ENCODE peak calls at places on chromosomes 6 and 20, in nine cellular contexts. Q is nucleus accumbens; V is stimulated activated CD8-positive, alpha-beta memory T cell treated with anti-CD3 and anti-CD28 coated beads, Interleukin-15, amount 100 ng/mL, for 24 hours; P is NCI-H2029; S is activated effector memory CD4-positive, alpha-beta T cell treated with anti-CD3 and anti-CD28 coated beads, Interleukin-2, amount 50 U/mL, for 16 hours; Z is naive B cell; U is T-helper 2 cell; H is sciatic nerve; G is RPMI7951. N is an unnamed sample.
A peak's percentile ranks its signal among the peaks of the same experiment; 100 is the strongest.

GRCh38 chr6:36820700-36821580 is 18.3 kb downstream of the CPNE5 start:
- DNase-seq in P (peak; percentile 47), S (no peak), Q (no peak), G (peak; percentile 73), U (no peak), Z (no peak), V (no peak), H (no peak), N (no peak)

GRCh38 chr6:98498891-98499290 is 335.5 kb upstream of the POU3F2 start:
- DNase-seq in H (no peak), V (no peak), G (no peak), Q (no peak), S (no peak), Z (no peak), U (no peak), P (no peak), N (no peak)

GRCh38 chr6:118980063-118980462 is 45.1 kb upstream of the MCM9 start:
- DNase-seq in Q (no peak), V (no peak), U (no peak), P (no peak), Z (no peak), G (peak; percentile 9), S (no peak), H (peak; percentile 67), N (peak; percentile 38)

GRCh38 chr20:61900376-61901293 is 165.0 kb downstream of the TAF4 start:
- DNase-seq in Z (no peak), U (no peak), V (no peak), Q (no peak), G (no peak), P (no peak), S (no peak), H (no peak), N (no peak)

GRCh38 chr20:24296477-24297380 is 172.7 kb upstream of the SYNDIG1 start:
- DNase-seq in H (no peak), P (no peak), U (no peak), G (peak; percentile 76), Q (no peak), V (no peak), S (no peak), Z (no peak), N (no peak)

GRCh38 chr6:140671926-140672325 is 1297.5 kb upstream of the CITED2 start:
- DNase-seq in G (peak; percentile 33), Q (no peak), H (no peak), Z (no peak), V (no peak), S (no peak), P (no peak), U (no peak), N (no peak)

GRCh38 chr6:53803081-53803860 is 8.5 kb downstream of the LRRC1 start:
- DNase-seq in P (no peak), V (no peak), Z (no peak), S (no peak), Q (no peak), G (no peak), H (no peak), U (no peak), N (no peak)

GRCh38 chr20:46199198-46199597 is 81.1 kb downstream of the CD40 start:
- DNase-seq in G (no peak), Z (no peak), U (no peak), S (peak; percentile 71), P (peak; percentile 25), H (peak; percentile 75), Q (no peak), V (no peak), N (no peak)

GRCh38 chr20:36997121-36997520 is 45.6 kb upstream of the SAMHD1 start:
- DNase-seq in H (no peak), G (no peak), V (no peak), P (no peak), Q (no peak), U (no peak), S (no peak), Z (no peak), N (no peak)

GRCh38 chr6:88380083-88380482 is 213.9 kb upstream of the CNR1 start:
- DNase-seq in V (no peak), U (no peak), P (no peak), Z (no peak), H (no peak), G (peak; percentile 90), S (no peak), Q (no peak), N (peak; percentile 68)

GRCh38 chr20:24968278-24968677 is 19.2 kb downstream of the CST7 start:
- DNase-seq in V (no peak), S (no peak), Q (no peak), U (no peak), G (no peak), Z (no peak), P (no peak), H (no peak), N (no peak)

GRCh38 chr20:1820137-1821074 is 74.8 kb upstream of the SIRPA start:
- DNase-seq in P (no peak), Q (no peak), U (no peak), V (no peak), S (peak; percentile 16), H (no peak), G (peak; percentile 70), Z (no peak), N (no peak)

GRCh38 chr6:116113386-116113785 is 12.5 kb downstream of the COL10A1 start:
- DNase-seq in S (no peak), H (no peak), V (no peak), P (no peak), U (no peak), Q (no peak), Z (no peak), G (no peak), N (no peak)

GRCh38 chr6:87968435-87969278 is 79.0 kb upstream of the SPACA1 start:
- DNase-seq in S (no peak), G (no peak), Q (no peak), P (peak; percentile 10), H (no peak), U (no peak), Z (peak; percentile 3), V (no peak), N (peak; percentile 23)

GRCh38 chr20:33653218-33653899 is 8.8 kb upstream of the C20orf144 start:
- DNase-seq in Z (peak; percentile 45), Q (no peak), U (no peak), P (peak; percentile 76), S (no peak), H (no peak), V (no peak), G (peak; percentile 74), N (peak; percentile 62)

GRCh38 chr20:45971675-45972499 is at the start of gene ZNF335:
- DNase-seq in V (peak; percentile 90), Q (peak; percentile 73), H (peak; percentile 96), G (peak; percentile 97), S (peak; percentile 98), Z (peak; percentile 96), U (peak; percentile 94), P (peak; percentile 95), N (peak; percentile 96)

GRCh38 chr6:33815854-33816253 is 12.1 kb upstream of the MLN start:
- DNase-seq in U (no peak), V (no peak), H (no peak), Q (no peak), Z (no peak), G (peak; percentile 42), P (peak; percentile 12), S (no peak), N (no peak)

GRCh38 chr6:149545258-149545753 is 537 bp downstream of the PPIL4 start:
- DNase-seq in U (peak; percentile 67), H (peak; percentile 65), Z (peak; percentile 76), S (peak; percentile 85), Q (no peak), P (no peak), G (peak; percentile 67), V (peak; percentile 1), N (peak; percentile 53)

GRCh38 chr20:31717478-31717946 is 5.2 kb downstream of the BCL2L1 start:
- DNase-seq in Z (peak; percentile 31), Q (no peak), U (peak; percentile 52), P (no peak), S (no peak), V (no peak), H (peak; percentile 25), G (no peak), N (no peak)

GRCh38 chr6:7461416-7461815 is 71.8 kb downstream of the RIOK1 start:
- DNase-seq in P (no peak), S (no peak), V (no peak), H (no peak), U (no peak), Q (no peak), Z (no peak), G (no peak), N (no peak)

GRCh38 chr20:12748359-12748994 is 260.3 kb upstream of the SPTLC3 start:
- DNase-seq in Z (no peak), Q (no peak), U (no peak), S (no peak), H (no peak), G (no peak), P (no peak), V (no peak), N (no peak)

GRCh38 chr20:5919634-5920544 is 30.4 kb downstream of the TRMT6 start:
- DNase-seq in S (no peak), H (no peak), G (peak; percentile 37), U (no peak), P (no peak), Q (no peak), V (no peak), Z (no peak), N (no peak)

GRCh38 chr6:166623318-166623717 is 3.7 kb downstream of the RPS6KA2 start:
- DNase-seq in Q (no peak), S (no peak), H (no peak), G (no peak), V (no peak), Z (no peak), P (peak; percentile 15), U (no peak), N (no peak)

GRCh38 chr6:166438211-166438861 is 55.6 kb upstream of the MPC1 start:
- DNase-seq in V (no peak), U (no peak), H (no peak), G (no peak), Z (no peak), S (peak; percentile 16), P (no peak), Q (no peak), N (no peak)

GRCh38 chr20:48691523-48691922 is 136.3 kb downstream of the PREX1 start:
- DNase-seq in H (no peak), P (no peak), Q (no peak), U (no peak), G (no peak), Z (no peak), V (no peak), S (no peak), N (no peak)

GRCh38 chr6:138517635-138518034 is 18.3 kb upstream of the NHSL1 start:
- DNase-seq in V (peak; percentile 12), S (peak; percentile 85), Q (no peak), H (no peak), Z (peak; percentile 48), P (no peak), U (peak; percentile 19), G (peak; percentile 55), N (no peak)

GRCh38 chr20:15882553-15882952 is 690.7 kb downstream of the KIF16B start:
- DNase-seq in H (no peak), P (no peak), Q (no peak), U (no peak), V (no peak), G (peak; percentile 23), S (no peak), Z (no peak), N (no peak)

GRCh38 chr6:118122161-118122560 is 215.1 kb downstream of the SLC35F1 start:
- DNase-seq in Q (no peak), G (no peak), V (no peak), H (no peak), S (no peak), U (no peak), Z (no peak), P (no peak), N (no peak)

GRCh38 chr6:77456531-77457248 is 6.6 kb downstream of the HTR1B start:
- DNase-seq in Z (no peak), P (no peak), S (no peak), V (no peak), H (no peak), U (no peak), G (peak; percentile 100), Q (no peak), N (peak; percentile 31)

GRCh38 chr20:32352101-32352720 is 5.9 kb upstream of the ASXL1 start:
- DNase-seq in Z (no peak), U (no peak), P (no peak), V (no peak), H (no peak), S (no peak), Q (no peak), G (no peak), N (no peak)

GRCh38 chr6:31837612-31838553 is 10.3 kb downstream of the HSPA1B start:
- DNase-seq in V (no peak), Z (no peak), G (peak; percentile 16), U (no peak), P (no peak), S (no peak), H (no peak), Q (no peak), N (no peak)